ENCODE peak calls at places on chromosomes 13 and 19, in five cellular contexts. B is ascending aorta, C is breast epithelium, O is GM06990, I is A549. Y is an unnamed sample.

GRCh38 chr19:46955114-46955812 is 64.4 kb upstream of the NPAS1 start:
- DNase-seq in B (no peak), C (no peak), O (no peak), I (no peak), Y (peak; percentile 50)

GRCh38 chr13:42497798-42498197 is 76.2 kb upstream of the TNFSF11 start:
- DNase-seq in B (no peak), C (no peak), O (peak; percentile 78), I (no peak), Y (peak; percentile 92)

GRCh38 chr19:18637644-18638630 is 1.1 kb downstream of the KLHL26 start:
- DNase-seq in B (no peak), C (no peak), O (no peak), I (peak; percentile 31), Y (peak; percentile 28)

GRCh38 chr19:44925114-44925891 is 10.9 kb downstream of the APOC1 start:
- DNase-seq in B (peak; percentile 69), C (no peak), O (no peak), I (no peak), Y (no peak)

GRCh38 chr19:15641901-15642491 is 1.3 kb downstream of the CYP4F3 start:
- DNase-seq in B (no peak), C (no peak), O (no peak), I (no peak), Y (peak; percentile 7)

GRCh38 chr13:36840718-36841250 is 21.8 kb downstream of the RFXAP start:
- DNase-seq in B (no peak), C (no peak), O (no peak), I (no peak), Y (no peak)

GRCh38 chr19:50896591-50897190 is 14.5 kb downstream of the KLK4 start:
- DNase-seq in B (no peak), C (no peak), O (peak; percentile 82), I (no peak), Y (peak; percentile 97)

GRCh38 chr13:24135674-24136300 is 24.7 kb upstream of the SPATA13 start:
- DNase-seq in B (no peak), C (no peak), O (no peak), I (no peak), Y (no peak)

GRCh38 chr13:85371254-85371653 is 428.0 kb downstream of the SLITRK6 start:
- DNase-seq in B (no peak), C (no peak), O (no peak), I (no peak), Y (no peak)

GRCh38 chr13:50575138-50575537 is 268.4 kb downstream of the DLEU7 start:
- DNase-seq in B (no peak), C (no peak), O (no peak), I (no peak), Y (no peak)

GRCh38 chr13:113882716-113883115 is 18.8 kb upstream of the GAS6 start:
- DNase-seq in B (no peak), C (no peak), O (no peak), I (no peak), Y (no peak)

GRCh38 chr19:36142496-36142895 is 2.6 kb downstream of the CAPNS1 start:
- DNase-seq in B (no peak), C (no peak), O (no peak), I (no peak), Y (no peak)

GRCh38 chr19:36140289-36141038 is 598 bp downstream of the CAPNS1 start:
- DNase-seq in B (no peak), C (no peak), O (peak; percentile 73), I (peak; percentile 96), Y (peak; percentile 79)

GRCh38 chr19:36141039-36141914 is 1.4 kb downstream of the CAPNS1 start:
- DNase-seq in B (peak; percentile 64), C (peak; percentile 89), O (peak; percentile 87), I (peak; percentile 99), Y (peak; percentile 92)

GRCh38 chr19:36142046-36142445 is 2.2 kb downstream of the CAPNS1 start:
- DNase-seq in B (no peak), C (no peak), O (no peak), I (no peak), Y (no peak)

DNA sequence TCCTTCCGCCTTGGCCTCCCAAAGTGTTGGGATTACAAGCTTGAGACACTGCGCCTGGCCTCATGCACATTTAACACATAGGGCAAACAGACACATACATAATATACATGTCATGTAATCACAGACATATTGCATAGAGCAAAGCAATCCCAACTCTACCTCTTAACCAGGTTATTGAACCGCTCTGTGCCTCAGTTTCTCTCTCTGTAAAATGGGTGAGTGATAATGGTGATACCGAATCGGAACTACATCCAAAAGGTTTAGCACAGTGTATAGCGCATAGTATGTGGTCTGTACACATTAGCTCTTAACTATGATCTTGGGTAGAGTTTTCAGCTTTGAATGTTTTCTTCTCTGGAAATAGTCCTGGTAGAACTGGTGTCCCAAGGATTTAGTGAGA is 4.8 kb downstream of the CAPNS1 start:
- DNase-seq in B (no peak), C (no peak), O (no peak), I (no peak), Y (no peak)
- TF ChIP-seq CTCF in B (no peak), C (no peak), O (no peak), I (no peak), Y (no peak)

GRCh38 chr19:8355631-8356402 is 8.1 kb upstream of the ANGPTL4 start:
- DNase-seq in B (peak; percentile 31), C (no peak), O (no peak), I (no peak), Y (no peak)

GRCh38 chr19:8357007-8357521 is 6.9 kb upstream of the ANGPTL4 start:
- DNase-seq in B (no peak), C (no peak), O (no peak), I (no peak), Y (no peak)

DNA sequence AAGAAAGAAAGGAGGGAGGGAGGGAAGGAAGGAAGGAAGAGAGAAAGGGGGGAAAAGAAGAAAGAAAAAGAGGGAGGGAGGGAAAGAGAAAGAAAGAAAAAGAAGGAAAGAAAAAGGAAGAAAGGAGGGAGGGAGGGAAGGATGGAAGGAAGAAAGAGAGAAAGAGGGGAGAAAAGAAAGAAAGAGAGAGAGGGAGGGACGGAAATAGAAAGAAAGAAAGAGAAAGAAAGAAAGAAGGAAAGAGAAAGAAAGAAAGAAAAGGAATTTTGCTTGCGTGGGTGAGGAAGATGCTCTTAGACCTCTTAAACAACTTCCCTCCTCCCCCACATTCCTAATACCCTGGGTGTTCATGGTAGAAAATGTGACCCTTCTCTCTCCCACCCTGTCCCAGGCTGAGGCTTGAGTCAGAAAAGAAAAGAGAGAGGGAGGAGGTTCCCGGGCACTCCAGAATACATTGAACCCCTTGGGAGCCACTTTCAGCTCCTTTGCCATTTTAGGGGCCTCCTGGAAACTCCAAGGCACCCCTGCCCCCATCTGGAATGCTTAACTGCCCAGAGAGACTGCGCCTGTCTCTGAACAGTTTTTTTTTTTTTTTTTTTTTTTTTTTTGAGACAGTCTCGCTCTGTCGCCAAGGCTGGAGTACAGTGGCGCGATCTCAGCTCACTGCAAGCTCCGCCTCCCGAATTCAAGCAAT is 9.2 kb upstream of the KANK3 start:
- DNase-seq in B (no peak), C (no peak), O (no peak), I (no peak), Y (no peak)
- H3K4me3 ChIP-seq in B (no peak overlapping the region), C (peak overlapping the region; percentile 32), O (no peak overlapping the region), I (no peak overlapping the region), Y (no peak overlapping the region)

GRCh38 chr13:73433893-73434292 is 375.1 kb downstream of the KLF5 start:
- DNase-seq in B (no peak), C (no peak), O (no peak), I (no peak), Y (no peak)

GRCh38 chr13:73429691-73430090 is 370.9 kb downstream of the KLF5 start:
- DNase-seq in B (no peak), C (no peak), O (no peak), I (peak; percentile 30), Y (no peak)

GRCh38 chr13:73428137-73428536 is 369.3 kb downstream of the KLF5 start:
- DNase-seq in B (no peak), C (no peak), O (no peak), I (peak; percentile 15), Y (no peak)

GRCh38 chr13:73422973-73423372 is 364.2 kb downstream of the KLF5 start:
- DNase-seq in B (no peak), C (no peak), O (no peak), I (no peak), Y (no peak)

DNA sequence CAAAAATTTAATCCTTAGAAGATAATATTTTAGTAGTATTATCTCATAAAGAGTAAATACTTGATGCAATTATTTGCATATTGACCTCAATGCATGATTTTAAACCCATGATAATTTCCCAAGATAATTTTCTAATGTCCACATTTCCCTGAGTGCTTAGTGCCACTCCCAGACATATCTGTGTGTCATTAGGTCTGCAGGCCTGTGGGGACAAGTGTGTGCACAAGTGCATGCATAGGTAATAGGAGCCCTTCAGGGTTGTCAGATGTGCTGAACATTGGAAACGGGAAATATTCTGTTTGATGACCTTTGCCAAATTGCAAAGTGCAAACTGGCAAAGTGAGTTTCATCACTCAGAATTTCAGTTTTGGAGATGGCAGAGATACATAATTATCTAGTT is 369.9 kb downstream of the KLF5 start:
- DNase-seq in B (no peak), C (no peak), O (no peak), I (no peak), Y (no peak)
- TF ChIP-seq CTCF in B (no peak), C (no peak), O (no peak), I (no peak), Y (no peak)

DNA sequence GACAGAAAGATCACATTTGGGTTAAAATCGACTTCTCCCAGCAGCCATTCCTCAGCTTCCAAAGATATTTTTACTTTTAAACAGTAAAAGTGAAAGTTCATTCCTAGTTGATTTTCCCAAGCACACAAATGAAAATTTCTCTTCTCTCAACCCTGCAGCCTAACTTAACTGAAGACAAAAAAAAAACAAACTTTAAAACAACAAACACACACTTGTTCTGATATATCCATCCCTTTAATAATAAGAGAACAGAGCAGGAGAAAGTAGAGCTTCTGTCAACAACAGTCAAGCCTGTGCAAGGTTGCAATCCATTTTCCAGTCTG is 72.9 kb downstream of the STK24 start:
- DNase-seq in B (no peak), C (no peak), O (no peak), I (no peak), Y (no peak)
- H3K4me3 ChIP-seq in B (no peak overlapping the region), C (no peak overlapping the region), O (no peak overlapping the region), I (no peak overlapping the region), Y (no peak overlapping the region)

Y was measured in GM12865.